ENCODE peak calls at places on chromosomes 4 and X, in five cellular contexts. T is T-cell, H is pulmonary artery endothelial cell, Q is Peyer's patch, V is OCI-M1. L is an unnamed sample.

GRCh38 chr4:140757220-140757607 is 1.0 kb upstream of the TBC1D9 start:
- DNase-seq in V (no peak), T (no peak), Q (no peak), H (no peak), L (no peak)

GRCh38 chr4:128285085-128286023 is 2.3 kb downstream of the PGRMC2 start:
- DNase-seq in Q (no peak), H (no peak), T (no peak), V (no peak), L (no peak)

GRCh38 chr4:182155806-182156205 is 87.4 kb upstream of the TENM3 start:
- DNase-seq in Q (no peak), H (no peak), T (no peak), V (no peak), L (no peak)

GRCh38 chr4:111789901-111790640 is 355.2 kb upstream of the FAM241A start:
- DNase-seq in H (no peak), T (no peak), Q (no peak), V (no peak), L (no peak)

GRCh38 chr4:113784497-113785254 is 23.1 kb upstream of the CAMK2D start:
- DNase-seq in Q (no peak), V (peak), H (peak), T (no peak), L (peak)

GRCh38 chr4:38400946-38401345 is 263.1 kb upstream of the KLF3 start:
- DNase-seq in Q (no peak), V (no peak), T (no peak), H (no peak), L (no peak)

GRCh38 chrX:145613894-145614293 is 203.7 kb upstream of the SLITRK2 start:
- DNase-seq in V (no peak), H (no peak), Q (no peak), T (no peak), L (no peak)

GRCh38 chrX:115894087-115894486 is 276.5 kb upstream of the AGTR2 start:
- DNase-seq in T (no peak), V (peak), H (no peak), Q (no peak), L (no peak)

GRCh38 chr4:6916587-6917444 is 7.2 kb downstream of the TBC1D14 start:
- DNase-seq in T (peak), V (peak), H (no peak), Q (peak), L (no peak)

GRCh38 chr4:109952612-109953011 is 39.9 kb downstream of the EGF start:
- DNase-seq in H (no peak), T (no peak), Q (no peak), V (no peak), L (no peak)

GRCh38 chrX:150696836-150697235 is 3.6 kb downstream of the MTMR1 start:
- DNase-seq in T (no peak), Q (no peak), H (no peak), V (peak), L (no peak)

GRCh38 chr4:145842224-145842887 is 96.3 kb downstream of the ZNF827 start:
- DNase-seq in V (no peak), Q (no peak), T (no peak), H (peak), L (no peak)

GRCh38 chr4:184807797-184808718 is 17.7 kb downstream of the ACSL1 start:
- DNase-seq in Q (no peak), T (no peak), H (no peak), V (no peak), L (no peak)

GRCh38 chr4:5192271-5192670 is 141.0 kb downstream of the STK32B start:
- DNase-seq in T (no peak), Q (no peak), V (no peak), H (no peak), L (no peak)

GRCh38 chr4:175054980-175055379 is 136.8 kb downstream of the ADAM29 start:
- DNase-seq in H (no peak), V (no peak), Q (no peak), T (no peak), L (no peak)

GRCh38 chr4:89538171-89538570 is 230.6 kb upstream of the GPRIN3 start:
- DNase-seq in Q (no peak), V (no peak), H (no peak), T (no peak), L (no peak)

GRCh38 chr4:174434455-174434854 is 87.8 kb downstream of the HPGD start:
- DNase-seq in Q (no peak), V (no peak), H (no peak), T (no peak), L (no peak)

GRCh38 chrX:4670606-4671005 is 957.2 kb upstream of the PRKX start:
- DNase-seq in V (no peak), Q (no peak), H (no peak), T (no peak), L (no peak)

GRCh38 chr4:74223801-74224200 is 65.9 kb downstream of the MTHFD2L start:
- DNase-seq in V (peak), H (no peak), Q (no peak), T (no peak), L (no peak)

GRCh38 chrX:103776586-103776985 is at the start of gene PLP1:
- DNase-seq in Q (no peak), T (no peak), H (no peak), V (no peak), L (no peak)

GRCh38 chr4:115272585-115272984 is 159.2 kb upstream of the NDST4 start:
- DNase-seq in H (no peak), V (no peak), T (no peak), Q (no peak), L (no peak)

GRCh38 chrX:25020391-25021131 is 4.8 kb upstream of the ARX start:
- DNase-seq in H (no peak), Q (no peak), V (peak), T (no peak), L (no peak)

GRCh38 chrX:46838482-46838857 is 1.6 kb downstream of the RP2 start:
- DNase-seq in T (no peak), Q (no peak), H (no peak), V (peak), L (no peak)

GRCh38 chr4:142660728-142661127 is 185.4 kb downstream of the INPP4B start:
- DNase-seq in H (no peak), T (no peak), V (peak), Q (no peak), L (no peak)

GRCh38 chrX:30863969-30864368 is 25.1 kb downstream of the TAB3 start:
- DNase-seq in V (no peak), Q (no peak), T (no peak), H (no peak), L (no peak)

GRCh38 chrX:39736219-39737211 is 361.2 kb downstream of the BCOR start:
- DNase-seq in H (peak), T (no peak), V (no peak), Q (no peak), L (no peak)

GRCh38 chr4:26687728-26688127 is 103.8 kb downstream of the TBC1D19 start:
- DNase-seq in V (no peak), H (no peak), T (no peak), Q (no peak), L (peak)

GRCh38 chr4:55399581-55399980 is 3.8 kb downstream of the TMEM165 start:
- DNase-seq in H (no peak), T (no peak), Q (no peak), V (no peak), L (no peak)

GRCh38 chrX:86137071-86137470 is 11.2 kb upstream of the DACH2 start:
- DNase-seq in T (no peak), H (no peak), V (no peak), Q (no peak), L (no peak)